ENCODE peak calls at places on chromosomes 13 and 19, in ten cellular contexts. V is pancreas; S is fibroblast of lung; A is left lung; Q is foreskin keratinocyte; G is naive thymus-derived CD4-positive, alpha-beta T cell; L is CD4-positive, alpha-beta T cell; M is HL-60; R is upper lobe of right lung; I is astrocyte. K is an unnamed sample.

GRCh38 chr19:12997967-12998940 is 3.0 kb downstream of the NFIX start:
- DNase-seq in Q (no peak), M (no peak), R (no peak), S (no peak), L (no peak), A (no peak), I (no peak), G (no peak), V (no peak), K (no peak)

GRCh38 chr13:99280166-99280565 is 22.0 kb upstream of the GPR18 start:
- DNase-seq in R (no peak), G (no peak), L (no peak), I (peak; percentile 46), A (no peak), S (no peak), M (peak; percentile 81), V (no peak), Q (no peak), K (no peak)

GRCh38 chr13:29875646-29876045 is 25.2 kb upstream of the UBL3 start:
- DNase-seq in Q (no peak), I (no peak), R (no peak), M (no peak), V (no peak), S (no peak), G (no peak), A (no peak), L (no peak), K (no peak)

GRCh38 chr19:53942001-53942786 is 20.5 kb upstream of the CACNG8 start:
- DNase-seq in L (no peak), M (no peak), Q (no peak), I (no peak), A (no peak), G (no peak), S (no peak), V (no peak), R (peak; percentile 56), K (no peak)

GRCh38 chr19:29887498-29887897 is 54.5 kb upstream of the URI1 start:
- DNase-seq in L (no peak), V (no peak), R (no peak), M (peak; percentile 62), I (no peak), G (no peak), S (no peak), Q (no peak), A (no peak), K (no peak)

GRCh38 chr13:38350114-38350617 is 515 bp downstream of the UFM1 start:
- DNase-seq in S (peak; percentile 65), G (no peak), R (peak; percentile 88), L (peak; percentile 1), I (peak; percentile 59), A (peak; percentile 87), Q (peak; percentile 46), V (peak; percentile 70), M (peak; percentile 48), K (peak; percentile 32)

GRCh38 chr13:71935166-71935840 is 68.3 kb upstream of the DACH1 start:
- DNase-seq in R (no peak), Q (peak; percentile 57), S (no peak), G (no peak), L (no peak), I (peak; percentile 34), A (no peak), V (no peak), M (no peak), K (no peak)

GRCh38 chr19:48962029-48962848 is 2.9 kb upstream of the FTL start:
- DNase-seq in R (peak; percentile 93), I (no peak), L (peak; percentile 20), S (peak; percentile 42), M (peak; percentile 89), G (no peak), A (peak; percentile 95), Q (no peak), V (peak; percentile 43), K (no peak)

GRCh38 chr13:52847322-52847681 is 1.1 kb downstream of the PCDH8 start:
- DNase-seq in A (no peak), I (no peak), L (no peak), V (no peak), M (no peak), Q (no peak), R (no peak), G (no peak), S (no peak), K (no peak)

GRCh38 chr13:52849727-52850395 is 1.4 kb upstream of the PCDH8 start:
- DNase-seq in A (no peak), I (no peak), Q (no peak), L (no peak), R (no peak), S (no peak), M (no peak), G (no peak), V (no peak), K (no peak)

GRCh38 chr13:52846567-52847321 is 1.7 kb downstream of the PCDH8 start:
- DNase-seq in I (peak; percentile 10), M (peak; percentile 58), R (peak; percentile 73), S (peak; percentile 7), V (peak; percentile 60), L (no peak), Q (no peak), G (no peak), A (peak; percentile 83), K (no peak)

GRCh38 chr13:52847682-52848432 is 583 bp downstream of the PCDH8 start:
- DNase-seq in G (no peak), S (no peak), I (no peak), V (no peak), R (no peak), A (peak; percentile 71), M (no peak), L (no peak), Q (no peak), K (no peak)

DNA sequence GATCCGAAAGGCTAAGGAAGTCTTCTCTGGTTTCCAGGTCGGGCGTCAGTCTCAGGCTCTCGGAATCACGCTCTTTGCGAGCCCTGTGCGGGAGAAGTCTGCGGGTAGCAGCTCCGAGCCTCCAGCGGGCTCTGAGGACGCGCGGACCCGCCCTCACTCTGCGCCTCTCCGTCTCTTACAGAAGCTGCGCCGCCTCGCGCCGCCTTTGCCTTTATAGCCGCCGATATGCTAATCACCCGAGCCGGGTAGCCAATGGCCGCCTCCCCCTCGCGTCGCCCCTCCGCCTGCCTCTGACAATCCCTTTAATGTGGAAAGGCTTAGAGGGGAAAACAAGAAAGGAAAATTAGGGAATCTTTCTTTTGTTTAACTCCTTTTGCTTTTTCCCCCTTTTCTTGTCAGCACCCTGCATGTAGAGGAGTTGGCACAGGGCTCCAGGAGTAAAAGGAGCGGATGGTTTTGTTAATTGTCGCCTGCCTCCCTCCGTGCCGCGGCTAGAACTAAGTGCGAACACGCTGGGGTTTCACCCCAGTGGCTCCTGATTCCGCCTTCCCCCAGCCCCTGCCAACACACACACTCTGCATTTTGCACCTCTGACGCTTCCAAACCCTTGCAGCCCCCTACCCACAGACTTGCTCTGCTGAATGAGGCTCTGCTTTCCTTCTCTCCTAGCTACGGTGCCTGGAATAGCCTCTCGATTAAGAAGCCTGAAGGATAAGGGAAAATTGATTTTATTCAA is at the start of gene PCDH8:
- DNase-seq in S (no peak), G (no peak), V (no peak), I (no peak), R (no peak), L (no peak), Q (no peak), A (peak; percentile 71), M (no peak), K (no peak)
- H3K27me3 ChIP-seq in S (peaks cover 37% of the 10 kb centered on the region), G (peaks cover 4% of the 10 kb centered on the region), V (peaks cover 34% of the 10 kb centered on the region), I (peaks cover 51% of the 10 kb centered on the region), R (peaks cover 72% of the 10 kb centered on the region), L (peaks cover 85% of the 10 kb centered on the region), Q (peaks cover 100% of the 10 kb centered on the region), A (peaks cover 74% of the 10 kb centered on the region), M (peaks cover 43% of the 10 kb centered on the region), K (peaks cover 34% of the 10 kb centered on the region)

DNA sequence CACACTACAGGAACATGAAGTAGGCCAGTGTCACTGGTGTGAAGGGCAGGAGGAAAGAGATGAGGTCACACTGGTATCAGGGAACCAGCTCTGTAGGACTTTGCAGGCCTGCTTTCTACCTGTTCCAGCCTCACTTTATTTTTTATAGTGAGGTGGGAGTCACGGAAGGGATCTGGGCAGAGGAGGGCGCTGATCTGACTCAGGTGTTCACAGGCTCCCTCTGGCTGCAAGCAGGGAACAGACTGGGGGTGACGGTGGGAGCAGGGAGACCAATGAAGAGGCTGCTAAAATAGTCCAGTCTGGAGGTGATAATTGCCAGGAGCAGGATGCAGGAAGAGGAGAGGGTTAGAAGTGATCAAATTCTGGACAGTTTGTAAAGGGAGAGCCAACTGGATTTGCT is 2.8 kb downstream of the THAP8 start:
- DNase-seq in M (no peak), I (no peak), Q (no peak), V (no peak), L (no peak), G (no peak), A (no peak), R (no peak), S (no peak), K (no peak)
- H3K27me3 ChIP-seq in M (no peaks in the 10 kb centered on the region), I (no peaks in the 10 kb centered on the region), Q (no peaks in the 10 kb centered on the region), V (no peaks in the 10 kb centered on the region), L (no peaks in the 10 kb centered on the region), G (no peaks in the 10 kb centered on the region), A (no peaks in the 10 kb centered on the region), R (no peaks in the 10 kb centered on the region), S (no peaks in the 10 kb centered on the region), K (no peaks in the 10 kb centered on the region)

DNA sequence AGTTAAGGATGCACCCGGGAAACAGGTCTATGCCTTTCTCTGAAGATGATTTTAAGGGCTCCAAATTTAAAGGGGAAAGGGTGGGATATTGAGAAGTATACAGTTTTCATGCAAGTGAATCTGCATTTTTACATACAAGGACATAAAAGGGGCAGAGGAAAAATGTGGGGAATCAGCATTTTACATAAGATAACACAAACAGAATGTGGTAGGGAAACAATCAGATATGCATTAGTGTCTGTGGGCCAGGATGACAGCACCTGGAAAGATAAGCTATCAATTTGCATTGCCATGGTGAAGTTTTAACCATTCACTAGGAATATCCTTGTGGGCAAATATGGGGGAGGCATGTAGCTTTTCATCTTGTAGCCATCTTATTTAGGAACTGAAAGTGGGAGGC is 24.1 kb downstream of the IGFL3 start:
- DNase-seq in Q (no peak), M (no peak), V (no peak), R (no peak), S (no peak), L (no peak), G (no peak), A (no peak), I (no peak), K (no peak)
- H3K27me3 ChIP-seq in Q (peaks cover 17% of the 10 kb centered on the region), M (no peaks in the 10 kb centered on the region), V (no peaks in the 10 kb centered on the region), R (no peaks in the 10 kb centered on the region), S (peaks cover 3% of the 10 kb centered on the region), L (peaks cover 20% of the 10 kb centered on the region), G (no peaks in the 10 kb centered on the region), A (no peaks in the 10 kb centered on the region), I (peaks cover 18% of the 10 kb centered on the region), K (no peaks in the 10 kb centered on the region)

GRCh38 chr13:45879666-45880065 is 28.1 kb upstream of the SIAH3 start:
- DNase-seq in S (no peak), R (no peak), Q (no peak), A (no peak), I (no peak), G (peak; percentile 3), L (peak; percentile 6), V (no peak), M (no peak), K (no peak)

GRCh38 chr13:45876781-45877180 is 25.2 kb upstream of the SIAH3 start:
- DNase-seq in V (no peak), R (no peak), M (no peak), S (no peak), G (no peak), Q (no peak), I (no peak), L (no peak), A (no peak), K (no peak)

GRCh38 chr13:45875951-45876350 is 24.4 kb upstream of the SIAH3 start:
- DNase-seq in G (no peak), I (no peak), M (no peak), A (no peak), Q (peak; percentile 66), S (no peak), L (no peak), R (no peak), V (no peak), K (no peak)

GRCh38 chr13:45880242-45880641 is 28.7 kb upstream of the SIAH3 start:
- DNase-seq in L (no peak), A (no peak), Q (no peak), R (no peak), M (no peak), I (no peak), G (no peak), V (no peak), S (no peak), K (no peak)

GRCh38 chr13:45878966-45879365 is 27.4 kb upstream of the SIAH3 start:
- DNase-seq in Q (no peak), I (no peak), G (no peak), V (no peak), A (no peak), S (no peak), M (no peak), R (no peak), L (no peak), K (no peak)
- H3K27me3 ChIP-seq in Q (no peaks in the 10 kb centered on the region), I (no peaks in the 10 kb centered on the region), G (no peaks in the 10 kb centered on the region), V (no peaks in the 10 kb centered on the region), A (no peaks in the 10 kb centered on the region), S (peaks cover 4% of the 10 kb centered on the region), M (no peaks in the 10 kb centered on the region), R (peaks cover 14% of the 10 kb centered on the region), L (no peaks in the 10 kb centered on the region), K (no peaks in the 10 kb centered on the region)

K was measured in ascending aorta.